ENCODE peak calls at places on chromosomes 2 and 18, in eight cellular contexts. Y is fibroblast of lung, Q is hepatocyte, H is PC-3, Z is IMR-90, T is HCT116, J is neuronal stem cell, B is GM23248. N is an unnamed sample.

GRCh38 chr2:19195681-19196080 is 162.7 kb downstream of the OSR1 start:
- DNase-seq in J (no peak), Q (no peak), Z (peak; percentile 63), H (no peak), Y (no peak), T (no peak), B (no peak), N (no peak)

GRCh38 chr2:1633092-1633721 is 111.1 kb downstream of the PXDN start:
- DNase-seq in H (peak; percentile 79), Q (peak; percentile 50), T (no peak), Z (peak; percentile 48), J (no peak), Y (no peak), B (no peak), N (no peak)

GRCh38 chr2:62207480-62207879 is 11.6 kb downstream of the B3GNT2 start:
- DNase-seq in Y (no peak), Z (no peak), J (no peak), H (no peak), Q (no peak), T (no peak), B (no peak), N (no peak)

GRCh38 chr2:120299561-120299960 is 46.4 kb upstream of the INHBB start:
- DNase-seq in T (no peak), Y (no peak), B (no peak), Z (peak; percentile 38), Q (no peak), J (no peak), H (no peak), N (no peak)

GRCh38 chr18:74116628-74117554 is 30.7 kb downstream of the FBXO15 start:
- DNase-seq in B (peak; percentile 68), Y (peak; percentile 58), T (peak; percentile 8), Q (peak; percentile 58), J (no peak), Z (peak; percentile 65), H (peak; percentile 60), N (peak; percentile 19)

GRCh38 chr2:81734981-81735380 is 1430.4 kb upstream of the LRRTM1 start:
- DNase-seq in Q (no peak), Z (peak; percentile 40), H (peak; percentile 16), J (no peak), T (no peak), Y (peak; percentile 41), B (no peak), N (no peak)

GRCh38 chr2:186197955-186198354 is 288.1 kb upstream of the ZC3H15 start:
- DNase-seq in Z (no peak), T (no peak), B (no peak), J (no peak), Y (no peak), H (no peak), Q (no peak), N (no peak)

GRCh38 chr2:150909613-150910012 is 352.1 kb downstream of the RBM43 start:
- DNase-seq in Y (no peak), H (peak; percentile 9), B (peak; percentile 12), Q (no peak), Z (no peak), J (no peak), T (no peak), N (no peak)

GRCh38 chr18:9916814-9917213 is 3.0 kb downstream of the VAPA start:
- DNase-seq in T (no peak), B (no peak), Y (no peak), H (no peak), Z (no peak), J (no peak), Q (no peak), N (no peak)

GRCh38 chr18:9914584-9915290 is 921 bp downstream of the VAPA start:
- DNase-seq in Z (peak; percentile 84), B (peak; percentile 91), Y (peak; percentile 61), H (peak; percentile 91), J (peak; percentile 29), T (peak; percentile 49), Q (peak; percentile 86), N (peak; percentile 77)

GRCh38 chr18:9916067-9916684 is 2.4 kb downstream of the VAPA start:
- DNase-seq in B (peak; percentile 67), T (no peak), Y (no peak), H (peak; percentile 30), Z (peak; percentile 25), J (no peak), Q (no peak), N (no peak)

GRCh38 chr18:9914334-9914583 is 443 bp downstream of the VAPA start:
- DNase-seq in Z (no peak), J (no peak), B (no peak), Q (no peak), T (no peak), Y (no peak), H (no peak), N (no peak)

DNA sequence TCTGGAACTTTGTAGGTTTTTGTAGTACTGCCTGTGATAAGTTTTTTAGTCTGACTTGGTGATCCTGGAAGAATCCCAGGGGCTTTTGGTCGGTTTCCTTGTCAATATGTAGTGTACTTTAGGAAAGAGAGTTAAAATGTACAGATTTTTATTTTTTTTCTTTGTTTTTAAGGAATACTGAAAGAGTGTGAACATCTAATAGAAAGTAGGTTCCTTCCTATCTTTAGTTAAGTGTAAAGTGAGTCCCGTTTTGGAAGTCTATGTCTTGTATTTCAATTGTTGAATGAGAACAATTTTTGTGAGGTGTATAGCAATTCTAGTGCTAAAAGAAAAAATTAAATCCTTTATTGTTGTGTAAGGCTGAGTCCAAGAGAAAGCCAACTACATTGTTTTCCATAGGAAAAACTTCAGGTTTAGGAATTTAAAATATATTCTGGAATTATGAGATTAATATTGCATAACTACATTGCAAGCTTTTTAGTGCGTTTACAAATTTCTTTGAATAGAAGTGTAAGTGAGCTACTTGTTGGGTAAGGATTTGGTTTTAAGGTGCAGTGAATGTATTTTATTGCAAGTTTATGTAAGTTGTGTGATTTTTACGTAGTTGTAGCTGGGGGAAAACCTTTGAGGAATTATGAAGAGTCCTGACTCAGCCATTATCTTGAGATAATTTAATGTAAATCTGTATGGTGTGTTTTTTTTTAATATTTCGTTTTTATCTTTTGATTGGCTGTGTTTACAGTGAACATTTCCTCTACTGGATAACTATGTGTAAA is 1.7 kb downstream of the VAPA start:
- DNase-seq in J (no peak), T (no peak), Q (no peak), Y (no peak), H (no peak), B (peak; percentile 36), Z (peak; percentile 7), N (no peak)
- H3K4me1 ChIP-seq in J (peaks cover 10% of the 10 kb centered on the region), T (peaks cover 57% of the 10 kb centered on the region), Q (peaks cover 32% of the 10 kb centered on the region), Y (peaks cover 10% of the 10 kb centered on the region), H (peaks cover 35% of the 10 kb centered on the region), B (peaks cover 39% of the 10 kb centered on the region), Z (peaks cover 4% of the 10 kb centered on the region), N (peaks cover 60% of the 10 kb centered on the region)

GRCh38 chr2:196745711-196746110 is 53.8 kb downstream of the GTF3C3 start:
- DNase-seq in Z (no peak), H (no peak), J (no peak), T (no peak), Q (no peak), Y (no peak), B (no peak), N (no peak)

GRCh38 chr2:196750291-196750923 is 49.1 kb downstream of the GTF3C3 start:
- DNase-seq in B (no peak), T (no peak), J (no peak), Q (no peak), Y (no peak), H (no peak), Z (no peak), N (no peak)

GRCh38 chr2:196748123-196748522 is 51.4 kb downstream of the GTF3C3 start:
- DNase-seq in Q (no peak), J (no peak), Y (no peak), H (no peak), B (no peak), Z (no peak), T (no peak), N (no peak)

DNA sequence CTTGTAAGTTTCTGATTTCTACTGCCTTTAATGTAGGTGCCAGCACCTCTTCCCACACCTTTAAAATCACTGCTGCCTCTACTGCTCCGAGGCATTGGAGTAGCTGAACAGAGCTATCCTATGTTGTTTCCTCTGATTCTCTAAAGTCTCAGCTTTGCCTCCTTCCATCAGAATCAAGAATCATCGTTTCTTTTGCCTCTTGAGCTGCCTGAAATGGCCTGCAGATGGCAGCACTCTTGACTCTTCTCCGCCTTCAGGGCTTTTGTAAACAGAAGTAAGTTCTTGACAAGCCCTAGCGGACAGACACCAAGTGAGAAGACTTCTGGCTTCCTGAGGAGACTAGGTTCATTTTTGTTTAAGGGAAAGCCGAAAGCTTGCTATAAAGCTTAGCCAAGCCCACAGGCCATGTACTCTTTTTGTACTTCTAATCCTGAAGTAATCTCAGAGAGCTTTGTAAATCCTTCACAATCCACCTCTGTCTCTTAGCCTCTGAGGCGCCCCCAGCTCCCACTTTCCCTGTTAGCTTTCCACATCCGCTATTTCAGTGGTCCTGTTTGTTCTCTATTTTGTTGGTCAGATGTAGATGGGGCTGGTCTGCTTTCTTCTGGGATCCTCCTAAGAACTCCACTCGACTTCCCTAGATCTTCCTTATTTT is 48.4 kb downstream of the GTF3C3 start:
- DNase-seq in Z (peak; percentile 61), T (peak; percentile 51), Q (peak; percentile 77), Y (peak; percentile 73), J (peak; percentile 33), H (peak; percentile 84), B (peak; percentile 84), N (peak; percentile 64)
- H2AFZ ChIP-seq in Z (no peak overlapping the region), T (no peak overlapping the region), Q (peak overlapping the region; percentile 38), Y (no peak overlapping the region), J (no peak overlapping the region), H (no peak overlapping the region), B (peak overlapping the region; percentile 79), N (no peak overlapping the region)

GRCh38 chr2:105747997-105748396 is 3.3 kb downstream of the NCK2 start:
- DNase-seq in Q (no peak), B (peak; percentile 34), T (no peak), Y (no peak), Z (peak; percentile 10), H (no peak), J (no peak), N (no peak)

GRCh38 chr2:105748564-105748963 is 3.9 kb downstream of the NCK2 start:
- DNase-seq in B (no peak), T (no peak), Y (no peak), J (no peak), Z (no peak), H (peak; percentile 20), Q (no peak), N (no peak)

GRCh38 chr2:105746177-105747080 is 1.7 kb downstream of the NCK2 start:
- DNase-seq in H (peak; percentile 50), Q (peak; percentile 86), Y (no peak), Z (no peak), B (no peak), T (no peak), J (no peak), N (peak; percentile 23)

GRCh38 chr2:105744909-105745853 is at the start of gene NCK2:
- DNase-seq in B (peak; percentile 62), Q (peak; percentile 59), Y (peak; percentile 34), H (peak; percentile 17), J (peak; percentile 27), Z (peak; percentile 29), T (no peak), N (peak; percentile 49)

GRCh38 chr2:105747254-105747909 is 2.7 kb downstream of the NCK2 start:
- DNase-seq in T (no peak), Q (no peak), J (no peak), Z (peak; percentile 18), Y (no peak), B (no peak), H (no peak), N (no peak)
- H3K4me1 ChIP-seq in T (peaks cover 16% of the 10 kb centered on the region), Q (peaks cover 28% of the 10 kb centered on the region), J (peaks cover 14% of the 10 kb centered on the region), Z (peaks cover 6% of the 10 kb centered on the region), Y (peaks cover 17% of the 10 kb centered on the region), B (peaks cover 14% of the 10 kb centered on the region), H (peaks cover 18% of the 10 kb centered on the region), N (peaks cover 35% of the 10 kb centered on the region)

GRCh38 chr2:57602738-57603137 is 443.9 kb upstream of the VRK2 start:
- DNase-seq in J (no peak), T (no peak), H (no peak), Y (no peak), Z (no peak), B (no peak), Q (no peak), N (no peak)

GRCh38 chr2:57598552-57598951 is 448.1 kb upstream of the VRK2 start:
- DNase-seq in Z (no peak), Y (no peak), H (no peak), J (no peak), B (no peak), T (no peak), Q (no peak), N (no peak)

GRCh38 chr2:57597940-57598339 is 448.7 kb upstream of the VRK2 start:
- DNase-seq in Z (no peak), T (no peak), J (no peak), Y (no peak), B (no peak), Q (no peak), H (peak; percentile 7), N (no peak)
- H2AFZ ChIP-seq in Z (no peak overlapping the region), T (no peak overlapping the region), J (peak overlapping the region; percentile 12), Y (no peak overlapping the region), B (no peak overlapping the region), Q (no peak overlapping the region), H (no peak overlapping the region), N (no peak overlapping the region)

N was measured in DND-41.